ENCODE peak calls at places on chromosomes 16 and 17, in six cellular contexts. Y is BJ, Z is HCT116, M is foreskin keratinocyte, O is progenitor cell of endocrine pancreas, C is endothelial cell. L is an unnamed sample.

GRCh38 chr16:81517150-81517499 is 72.5 kb downstream of the CMIP start:
- DNase-seq in Z (no peak), O (no peak), Y (no peak), M (no peak), C (no peak), L (no peak)

GRCh38 chr17:63768433-63768832 is 5.0 kb downstream of the CCDC47 start:
- DNase-seq in C (no peak), O (no peak), M (no peak), Y (no peak), Z (no peak), L (no peak)

GRCh38 chr17:66604381-66604780 is 230.5 kb upstream of the CACNG5 start:
- DNase-seq in M (no peak), Y (no peak), Z (no peak), C (no peak), O (no peak), L (no peak)

GRCh38 chr16:81170824-81171223 is 67.7 kb upstream of the BCO1 start:
- DNase-seq in O (peak), Y (no peak), M (no peak), Z (no peak), C (peak), L (no peak)

GRCh38 chr16:56608876-56609462 is 585 bp downstream of the MT2A start:
- DNase-seq in Z (no peak), M (no peak), C (no peak), O (no peak), Y (no peak), L (no peak)

GRCh38 chr16:2858245-2859025 is 465 bp upstream of the PRSS22 start:
- DNase-seq in Z (peak), O (peak), Y (no peak), C (no peak), M (peak), L (no peak)

GRCh38 chr16:21645261-21645721 is 7.1 kb downstream of the IGSF6 start:
- DNase-seq in M (no peak), C (no peak), O (no peak), Z (no peak), Y (no peak), L (peak)

GRCh38 chr17:71024172-71024571 is 854.8 kb downstream of the KCNJ2 start:
- DNase-seq in O (no peak), Y (no peak), M (no peak), Z (no peak), C (no peak), L (no peak)

GRCh38 chr17:74584307-74584706 is 7.8 kb downstream of the CD300LD start:
- DNase-seq in Z (no peak), C (no peak), Y (no peak), M (no peak), O (no peak), L (no peak)

GRCh38 chr16:9860876-9861275 is 321.4 kb downstream of the GRIN2A start:
- DNase-seq in M (no peak), O (no peak), Y (no peak), C (no peak), Z (no peak), L (no peak)

GRCh38 chr17:69916761-69917160 is 158.3 kb upstream of the KCNJ16 start:
- DNase-seq in C (no peak), Z (no peak), Y (no peak), M (no peak), O (no peak), L (no peak)

GRCh38 chr17:43660816-43661493 is 767 bp downstream of the MEOX1 start:
- DNase-seq in Y (no peak), C (no peak), O (no peak), Z (no peak), M (no peak), L (no peak)

DNA sequence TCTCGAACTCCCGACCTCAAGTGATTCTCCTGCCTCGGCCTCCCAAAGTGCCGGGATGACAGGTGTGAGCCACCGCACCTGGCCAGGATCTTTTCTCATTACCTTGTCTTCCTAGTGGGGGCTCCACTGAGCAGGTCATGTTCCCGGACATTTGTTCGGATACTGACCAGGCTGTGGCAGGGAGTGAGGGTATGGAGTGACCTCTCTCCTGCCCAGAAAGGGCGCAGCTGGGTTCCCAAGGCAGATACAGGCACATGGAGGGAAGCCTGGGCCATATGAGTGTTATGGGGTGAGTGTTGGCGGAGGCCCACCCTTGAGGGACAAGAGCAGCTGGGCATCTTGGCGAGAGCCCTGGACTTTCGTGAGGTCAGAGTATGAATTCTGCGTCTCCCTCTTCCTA is 5.5 kb downstream of the SERPINF1 start:
- DNase-seq in Z (no peak), Y (no peak), M (no peak), C (no peak), O (no peak), L (no peak)
- TF ChIP-seq CTCF in Z (peak), Y (no peak), M (no peak), C (no peak), O (peak), L (no peak)

GRCh38 chr17:7186241-7186640 is 7.1 kb upstream of the ASGR1 start:
- DNase-seq in C (no peak), M (no peak), Z (no peak), O (no peak), Y (no peak), L (no peak)
- TF ChIP-seq CTCF in C (no peak), M (peak), Z (peak), O (peak), Y (no peak), L (no peak)

GRCh38 chr17:49514374-49514738 is 19.3 kb downstream of the NGFR start:
- DNase-seq in Y (no peak), O (no peak), Z (no peak), C (no peak), M (no peak), L (no peak)
- TF ChIP-seq CTCF in Y (peak), O (peak), Z (peak), C (no peak), M (peak), L (no peak)

GRCh38 chr16:85634747-85635544 is 21.8 kb downstream of the GSE1 start:
- DNase-seq in O (no peak), Z (no peak), C (peak), M (no peak), Y (no peak), L (no peak)
- TF ChIP-seq CTCF in O (peak), Z (peak), C (peak), M (peak), Y (no peak), L (no peak)

GRCh38 chr17:76153640-76154039 is 12.6 kb upstream of the FOXJ1 start:
- DNase-seq in Y (no peak), Z (no peak), O (no peak), M (no peak), C (no peak), L (no peak)
- TF ChIP-seq CTCF in Y (peak), Z (peak), O (peak), M (peak), C (peak), L (no peak)

GRCh38 chr16:77863250-77863649 is 74.9 kb downstream of the VAT1L start:
- DNase-seq in O (no peak), C (no peak), Y (no peak), Z (no peak), M (no peak), L (no peak)

GRCh38 chr16:77869997-77870813 is 81.8 kb downstream of the VAT1L start:
- DNase-seq in Y (no peak), Z (no peak), C (no peak), M (no peak), O (no peak), L (no peak)

GRCh38 chr16:77868478-77868877 is 80.1 kb downstream of the VAT1L start:
- DNase-seq in Z (no peak), O (no peak), M (no peak), Y (no peak), C (no peak), L (no peak)

GRCh38 chr16:77868052-77868451 is 79.7 kb downstream of the VAT1L start:
- DNase-seq in Y (no peak), M (no peak), O (no peak), C (no peak), Z (no peak), L (no peak)

GRCh38 chr16:77866769-77867168 is 78.4 kb downstream of the VAT1L start:
- DNase-seq in Y (no peak), C (no peak), O (no peak), M (no peak), Z (no peak), L (no peak)
- TF ChIP-seq CTCF in Y (no peak), C (no peak), O (no peak), M (no peak), Z (no peak), L (no peak)

L was measured in activated B cell treated with CpG ODN at 0.5 μM for 24 hours.